ENCODE peak calls at places on chromosomes 4 and X, in nine cellular contexts. E is astrocyte; V is activated CD8-positive, alpha-beta T cell treated with anti-CD3 and anti-CD28 coated beads for 36 hours; Q is mucosa of descending colon; W is GM12878; Z is GM23338; D is tibial nerve; T is choroid plexus epithelial cell; C is foreskin fibroblast. R is an unnamed sample.

GRCh38 chrX:112760697-112761096 is 79.9 kb downstream of the AMOT start:
- DNase-seq in E (peak; percentile 39), V (no peak), Q (no peak), W (peak; percentile 20), Z (peak; percentile 16), D (no peak), T (no peak), C (no peak), R (no peak)

GRCh38 chrX:48533165-48533564 is 6.3 kb upstream of the TBC1D25 start:
- DNase-seq in E (no peak), V (no peak), Q (no peak), W (no peak), Z (no peak), D (no peak), T (no peak), C (no peak), R (no peak)

GRCh38 chr4:140870427-140870826 is 114.2 kb upstream of the TBC1D9 start:
- DNase-seq in E (no peak), V (no peak), Q (no peak), W (no peak), Z (no peak), D (no peak), T (no peak), C (no peak), R (no peak)

GRCh38 chrX:20521245-20521644 is 254.5 kb upstream of the RPS6KA3 start:
- DNase-seq in E (peak; percentile 64), V (no peak), Q (no peak), W (no peak), Z (no peak), D (no peak), T (peak; percentile 81), C (peak; percentile 61), R (peak; percentile 44)

GRCh38 chr4:55491486-55491885 is 55.2 kb downstream of the CLOCK start:
- DNase-seq in E (peak; percentile 22), V (no peak), Q (no peak), W (no peak), Z (no peak), D (no peak), T (peak; percentile 40), C (peak; percentile 35), R (peak; percentile 22)

GRCh38 chrX:17547658-17548057 is 172.7 kb downstream of the NHS start:
- DNase-seq in E (peak; percentile 90), V (no peak), Q (peak; percentile 65), W (peak; percentile 56), Z (no peak), D (no peak), T (peak; percentile 92), C (peak; percentile 77), R (peak; percentile 71)

GRCh38 chr4:153345011-153345981 is 808 bp downstream of the MND1 start:
- DNase-seq in E (peak; percentile 45), V (peak; percentile 69), Q (peak; percentile 46), W (no peak), Z (peak; percentile 84), D (peak; percentile 13), T (peak; percentile 55), C (peak; percentile 49), R (peak; percentile 52)

GRCh38 chr4:142168181-142168580 is 531.8 kb downstream of the IL15 start:
- DNase-seq in E (no peak), V (no peak), Q (no peak), W (no peak), Z (no peak), D (no peak), T (no peak), C (no peak), R (no peak)

GRCh38 chr4:113502883-113503282 is 258.7 kb downstream of the CAMK2D start:
- DNase-seq in E (no peak), V (no peak), Q (no peak), W (no peak), Z (no peak), D (no peak), T (no peak), C (no peak), R (no peak)

GRCh38 chrX:112818114-112819012 is 22.3 kb downstream of the AMOT start:
- DNase-seq in E (no peak), V (no peak), Q (no peak), W (no peak), Z (peak; percentile 14), D (no peak), T (no peak), C (no peak), R (no peak)

GRCh38 chr4:158826057-158826456 is 57.2 kb downstream of the FNIP2 start:
- DNase-seq in E (peak; percentile 43), V (no peak), Q (no peak), W (no peak), Z (no peak), D (no peak), T (peak; percentile 24), C (no peak), R (no peak)

GRCh38 chr4:156969136-156969535 is 2.5 kb downstream of the PDGFC start:
- DNase-seq in E (no peak), V (no peak), Q (no peak), W (no peak), Z (no peak), D (no peak), T (no peak), C (no peak), R (no peak)

GRCh38 chr4:156972370-156972980 is 876 bp upstream of the PDGFC start:
- DNase-seq in E (no peak), V (no peak), Q (peak; percentile 11), W (no peak), Z (peak; percentile 6), D (no peak), T (peak; percentile 79), C (no peak), R (no peak)

GRCh38 chr4:156970501-156971167 is 965 bp downstream of the PDGFC start:
- DNase-seq in E (no peak), V (no peak), Q (peak; percentile 56), W (no peak), Z (peak; percentile 72), D (peak; percentile 46), T (peak; percentile 72), C (peak; percentile 61), R (peak; percentile 54)

GRCh38 chr4:156971623-156972369 is at the start of gene PDGFC:
- DNase-seq in E (peak; percentile 66), V (peak; percentile 9), Q (peak; percentile 68), W (no peak), Z (peak; percentile 85), D (peak; percentile 48), T (peak; percentile 77), C (peak; percentile 85), R (peak; percentile 49)

GRCh38 chr4:156971168-156971601 is 414 bp downstream of the PDGFC start:
- DNase-seq in E (no peak), V (no peak), Q (peak; percentile 46), W (no peak), Z (peak; percentile 47), D (peak; percentile 19), T (no peak), C (no peak), R (no peak)
- TF ChIP-seq CTCF in E (no peak), V (no peak), Q (no peak), W (no peak), Z (no peak), D (no peak), T (no peak), C (no peak), R (no peak)

DNA sequence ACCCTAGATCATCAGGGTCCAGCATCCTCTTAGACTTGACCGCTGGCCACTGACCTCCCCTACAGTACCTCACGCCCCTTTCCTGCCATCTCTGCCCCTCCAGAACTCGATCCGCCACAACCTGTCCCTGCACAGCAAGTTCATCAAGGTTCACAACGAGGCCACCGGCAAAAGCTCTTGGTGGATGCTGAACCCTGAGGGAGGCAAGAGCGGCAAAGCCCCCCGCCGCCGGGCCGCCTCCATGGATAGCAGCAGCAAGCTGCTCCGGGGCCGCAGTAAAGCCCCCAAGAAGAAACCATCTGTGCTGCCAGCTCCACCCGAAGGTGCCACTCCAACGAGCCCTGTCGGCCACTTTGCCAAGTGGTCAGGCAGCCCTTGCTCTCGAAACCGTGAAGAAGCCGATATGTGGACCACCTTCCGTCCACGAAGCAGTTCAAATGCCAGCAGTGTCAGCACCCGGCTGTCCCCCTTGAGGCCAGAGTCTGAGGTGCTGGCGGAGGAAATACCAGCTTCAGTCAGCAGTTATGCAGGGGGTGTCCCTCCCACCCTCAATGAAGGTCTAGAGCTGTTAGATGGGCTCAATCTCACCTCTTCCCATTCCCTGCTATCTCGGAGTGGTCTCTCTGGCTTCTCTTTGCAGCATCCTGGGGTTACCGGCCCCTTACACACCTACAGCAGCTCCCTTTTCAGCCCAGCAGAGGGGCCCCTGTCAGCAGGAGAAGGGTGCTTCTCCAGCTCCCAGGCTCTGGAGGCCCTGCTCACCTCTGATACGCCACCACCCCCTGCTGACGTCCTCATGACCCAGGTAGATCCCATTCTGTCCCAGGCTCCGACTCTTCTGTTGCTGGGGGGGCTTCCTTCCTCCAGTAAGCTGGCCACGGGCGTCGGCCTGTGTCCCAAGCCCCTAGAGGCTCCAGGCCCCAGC is 5.2 kb downstream of the FOXO4 start:
- DNase-seq in E (no peak), V (peak; percentile 42), Q (no peak), W (no peak), Z (no peak), D (no peak), T (no peak), C (no peak), R (no peak)
- TF ChIP-seq CTCF in E (no peak), V (peak; percentile 39), Q (no peak), W (peak; percentile 4), Z (no peak), D (no peak), T (no peak), C (no peak), R (no peak)

DNA sequence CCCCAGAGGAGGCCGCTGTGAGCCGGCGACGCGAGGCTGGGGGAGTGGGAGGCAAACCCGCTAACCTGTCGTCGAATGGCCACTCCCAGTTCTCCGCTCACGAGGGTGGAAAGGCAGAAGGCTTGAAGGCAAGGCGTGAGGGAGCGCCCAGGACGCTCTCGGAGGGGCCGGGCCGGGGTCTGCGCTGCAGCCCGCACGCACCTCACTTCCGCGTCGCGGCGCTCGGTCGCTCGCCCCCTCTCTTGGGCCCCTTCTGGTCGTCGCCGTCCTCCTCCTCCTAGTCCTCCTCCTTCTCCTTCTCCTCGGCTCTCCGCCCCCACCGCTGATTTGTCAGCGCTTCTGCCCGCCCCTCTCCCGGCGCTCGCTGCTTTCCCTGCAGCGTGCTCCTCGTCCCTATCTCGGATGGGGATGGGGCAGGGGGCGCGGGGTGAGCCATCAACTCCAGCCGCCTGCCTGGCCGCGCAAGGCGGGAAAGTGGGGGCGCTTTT is at the start of gene SNCA:
- DNase-seq in E (peak; percentile 53), V (peak; percentile 53), Q (peak; percentile 34), W (no peak), Z (peak; percentile 93), D (peak; percentile 37), T (peak; percentile 39), C (peak; percentile 38), R (no peak)
- TF ChIP-seq CTCF in E (no peak), V (no peak), Q (no peak), W (no peak), Z (peak; percentile 0), D (peak; percentile 5), T (no peak), C (no peak), R (no peak)

DNA sequence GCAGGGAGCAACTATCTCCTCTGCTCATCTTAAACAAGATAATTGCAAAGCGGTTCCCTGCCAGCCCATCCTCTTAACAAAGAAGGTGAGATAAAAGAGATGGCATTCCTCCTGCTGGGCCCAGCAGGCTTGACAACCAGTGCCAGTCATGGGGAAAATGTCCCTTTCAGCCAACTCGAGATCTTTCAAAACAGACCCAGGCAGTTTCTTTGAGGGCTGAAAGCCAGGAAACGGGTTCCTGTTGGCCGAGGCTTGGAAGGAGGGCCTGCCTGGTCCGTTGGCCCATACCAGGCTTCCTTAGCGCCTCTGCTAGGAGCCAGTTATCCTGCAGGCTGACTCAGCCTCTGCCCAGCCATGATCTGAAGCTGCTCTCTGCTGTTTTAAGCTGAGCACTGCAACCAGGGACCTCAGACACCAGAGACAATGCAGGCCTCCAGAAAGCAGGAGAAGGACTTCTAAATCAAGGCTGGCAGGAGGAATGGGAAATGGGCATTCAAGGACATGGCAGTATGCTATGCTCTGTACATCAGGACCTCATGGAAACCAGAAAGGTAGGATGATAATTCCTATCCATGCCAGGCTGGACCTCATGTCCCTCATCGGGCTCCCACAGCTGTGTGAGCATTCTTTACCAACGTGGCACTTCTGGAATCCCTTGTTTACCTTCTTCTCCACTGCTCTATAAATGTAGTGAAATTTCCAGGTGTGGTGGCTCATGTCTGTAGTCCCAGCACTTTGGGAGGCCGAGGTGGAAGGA is 42.4 kb upstream of the SLC2A9 start:
- DNase-seq in E (peak; percentile 61), V (no peak), Q (no peak), W (no peak), Z (peak; percentile 65), D (peak; percentile 47), T (peak; percentile 91), C (peak; percentile 71), R (peak; percentile 49)
- TF ChIP-seq CTCF in E (peak; percentile 28), V (no peak), Q (no peak), W (peak; percentile 28), Z (peak; percentile 71), D (peak; percentile 72), T (peak; percentile 88), C (peak; percentile 67), R (peak; percentile 54)